ENCODE peak calls at places on chromosome 14, in nine cellular contexts. M is RWPE2, Y is neural progenitor cell, N is pancreas, D is cardiac muscle cell, E is AG10803, O is IMR-90, Z is cardiac fibroblast, V is NT2/D1. T is an unnamed sample.

GRCh38 chr14:89422181-89422951 is 5.3 kb upstream of the FOXN3 start:
- DNase-seq in M (no peak), Y (no peak), N (no peak), D (peak), E (no peak), O (peak), Z (peak), V (no peak), T (no peak)

GRCh38 chr14:24434676-24435075 is 4.9 kb downstream of the KHNYN start:
- DNase-seq in M (no peak), Y (no peak), N (no peak), D (no peak), E (no peak), O (no peak), Z (no peak), V (no peak), T (no peak)

GRCh38 chr14:91866511-91867295 is 633 bp downstream of the TC2N start:
- DNase-seq in M (no peak), Y (no peak), N (no peak), D (no peak), E (no peak), O (no peak), Z (no peak), V (no peak), T (no peak)

GRCh38 chr14:20934148-20934762 is 21.0 kb upstream of the RNASE2 start:
- DNase-seq in M (no peak), Y (peak), N (peak), D (peak), E (peak), O (no peak), Z (peak), V (peak), T (no peak)

GRCh38 chr14:61396694-61397093 is 75.3 kb downstream of the PRKCH start:
- DNase-seq in M (no peak), Y (no peak), N (no peak), D (no peak), E (no peak), O (no peak), Z (no peak), V (no peak), T (no peak)

GRCh38 chr14:94345344-94346072 is 22.4 kb upstream of the SERPINA6 start:
- DNase-seq in M (no peak), Y (no peak), N (no peak), D (peak), E (peak), O (peak), Z (peak), V (no peak), T (no peak)

GRCh38 chr14:103136076-103136340 is 12.7 kb downstream of the TNFAIP2 start:
- DNase-seq in M (no peak), Y (no peak), N (no peak), D (no peak), E (no peak), O (no peak), Z (no peak), V (no peak), T (no peak)

GRCh38 chr14:68548194-68549056 is 244.4 kb downstream of the ZFP36L1 start:
- DNase-seq in M (peak), Y (peak), N (no peak), D (peak), E (peak), O (peak), Z (peak), V (no peak), T (no peak)

GRCh38 chr14:55349565-55349964 is 62.1 kb downstream of the ATG14 start:
- DNase-seq in M (no peak), Y (no peak), N (no peak), D (no peak), E (no peak), O (no peak), Z (no peak), V (no peak), T (no peak)

GRCh38 chr14:70714055-70714550 is 72.4 kb downstream of the TTC9 start:
- DNase-seq in M (no peak), Y (peak), N (peak), D (peak), E (peak), O (peak), Z (peak), V (peak), T (peak)

GRCh38 chr14:61369097-61369496 is 47.7 kb downstream of the PRKCH start:
- DNase-seq in M (no peak), Y (no peak), N (no peak), D (no peak), E (no peak), O (no peak), Z (no peak), V (no peak), T (no peak)

GRCh38 chr14:65070710-65071033 is 31.6 kb downstream of the MAX start:
- DNase-seq in M (no peak), Y (no peak), N (no peak), D (no peak), E (peak), O (peak), Z (peak), V (no peak), T (no peak)

GRCh38 chr14:51604078-51604477 is 47.6 kb upstream of the FRMD6 start:
- DNase-seq in M (no peak), Y (no peak), N (no peak), D (peak), E (peak), O (peak), Z (peak), V (no peak), T (no peak)

GRCh38 chr14:96069421-96069820 is 30.3 kb downstream of the C14orf132 start:
- DNase-seq in M (peak), Y (no peak), N (no peak), D (no peak), E (no peak), O (no peak), Z (no peak), V (no peak), T (no peak)

GRCh38 chr14:68164723-68165122 is 345.1 kb downstream of the RAD51B start:
- DNase-seq in M (no peak), Y (no peak), N (peak), D (no peak), E (no peak), O (no peak), Z (no peak), V (no peak), T (no peak)

GRCh38 chr14:23172572-23172971 is 10.9 kb downstream of the SLC7A8 start:
- DNase-seq in M (no peak), Y (no peak), N (no peak), D (no peak), E (no peak), O (no peak), Z (no peak), V (no peak), T (no peak)

GRCh38 chr14:100607611-100607956 is 20.4 kb upstream of the BEGAIN start:
- DNase-seq in M (peak), Y (no peak), N (no peak), D (no peak), E (no peak), O (no peak), Z (no peak), V (no peak), T (no peak)

DNA sequence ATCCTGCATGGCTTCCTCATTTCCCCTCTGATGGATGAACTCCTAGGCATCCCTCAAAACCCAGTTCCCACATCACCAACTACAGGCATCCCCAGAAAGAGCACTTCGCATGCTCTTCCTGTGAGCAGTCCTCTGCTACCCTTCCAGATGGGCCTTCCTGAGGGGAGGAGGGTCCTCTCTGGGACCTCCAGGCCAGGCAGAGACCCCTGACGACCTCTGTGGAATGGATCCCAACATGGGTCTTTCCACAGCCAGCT is 1.9 kb downstream of the AKT1 start:
- DNase-seq in M (no peak), Y (no peak), N (no peak), D (no peak), E (no peak), O (no peak), Z (no peak), V (no peak), T (no peak)
- H3K4me3 ChIP-seq in M (peak), Y (peak), N (peak), D (no peak), E (peak), O (no peak), Z (peak), V (peak), T (peak)

GRCh38 chr14:92958373-92959188 is 35.6 kb downstream of the CHGA start:
- DNase-seq in M (no peak), Y (no peak), N (no peak), D (no peak), E (no peak), O (no peak), Z (no peak), V (no peak), T (no peak)

GRCh38 chr14:92955381-92955780 is 32.4 kb downstream of the CHGA start:
- DNase-seq in M (no peak), Y (no peak), N (no peak), D (no peak), E (no peak), O (no peak), Z (no peak), V (no peak), T (no peak)

GRCh38 chr14:92959189-92959531 is 36.2 kb downstream of the CHGA start:
- DNase-seq in M (no peak), Y (no peak), N (no peak), D (no peak), E (no peak), O (no peak), Z (no peak), V (no peak), T (no peak)

GRCh38 chr14:92954933-92955332 is 32.0 kb downstream of the CHGA start:
- DNase-seq in M (no peak), Y (no peak), N (no peak), D (no peak), E (no peak), O (no peak), Z (no peak), V (no peak), T (no peak)

GRCh38 chr14:92956961-92957360 is 34.0 kb downstream of the CHGA start:
- DNase-seq in M (no peak), Y (no peak), N (no peak), D (no peak), E (no peak), O (no peak), Z (no peak), V (no peak), T (no peak)
- H3K4me3 ChIP-seq in M (no peak), Y (no peak), N (no peak), D (no peak), E (no peak), O (no peak), Z (no peak), V (no peak), T (no peak)

DNA sequence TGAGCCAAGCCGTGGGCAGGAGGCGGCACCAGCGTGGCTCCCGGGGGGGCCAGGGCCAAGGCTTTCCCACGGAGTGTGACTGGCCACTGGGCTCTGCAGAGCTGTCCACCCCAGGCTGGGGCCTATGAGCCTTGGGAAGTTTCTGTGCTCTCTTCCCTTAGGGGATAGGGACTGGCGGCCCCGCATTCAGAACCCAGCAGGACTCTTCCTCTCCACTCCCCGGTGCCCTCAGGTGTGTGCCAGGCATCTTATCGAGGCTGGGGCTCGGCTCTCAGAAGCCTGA is 17.8 kb upstream of the EIF2B2 start:
- DNase-seq in M (no peak), Y (no peak), N (no peak), D (no peak), E (no peak), O (no peak), Z (no peak), V (no peak), T (no peak)
- H3K4me3 ChIP-seq in M (no peak), Y (no peak), N (no peak), D (no peak), E (no peak), O (no peak), Z (no peak), V (no peak), T (no peak)

GRCh38 chr14:75619598-75619997 is 41.1 kb downstream of the ERG28 start:
- DNase-seq in M (no peak), Y (no peak), N (no peak), D (no peak), E (no peak), O (no peak), Z (no peak), V (no peak), T (no peak)
- H3K4me3 ChIP-seq in M (no peak), Y (no peak), N (no peak), D (no peak), E (no peak), O (no peak), Z (no peak), V (no peak), T (no peak)

DNA sequence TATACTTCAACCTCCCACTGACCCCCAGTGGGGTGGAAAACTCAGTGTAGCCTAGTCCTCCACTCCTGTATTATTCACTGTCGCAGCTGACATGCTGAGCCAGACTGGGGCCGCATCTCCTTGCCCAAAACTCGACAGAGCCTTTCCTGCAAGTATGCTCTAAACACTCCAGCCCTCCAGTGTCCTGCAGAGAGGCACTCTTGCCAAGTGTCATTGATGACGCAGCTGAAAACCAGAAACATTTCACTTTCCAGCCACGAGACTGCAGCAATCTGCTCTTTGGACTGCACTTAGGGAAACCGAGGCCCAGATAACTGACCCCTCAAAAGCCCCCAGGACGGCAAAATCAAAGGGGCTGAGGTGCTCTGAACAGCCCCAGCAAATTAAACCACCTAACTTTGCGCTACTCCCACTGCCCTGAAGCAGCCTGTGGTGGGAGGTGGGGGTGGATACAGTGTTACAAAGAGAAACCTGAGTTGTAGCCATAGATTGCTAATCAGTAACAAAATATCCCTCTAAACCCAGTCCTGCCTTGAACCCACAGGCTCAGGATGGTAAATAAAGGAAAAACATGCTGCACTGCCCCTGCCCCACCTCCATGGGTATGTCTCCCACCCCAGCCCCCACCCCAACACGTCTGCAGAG is 2.6 kb downstream of the CCDC85C start:
- DNase-seq in M (no peak), Y (no peak), N (no peak), D (peak), E (peak), O (peak), Z (peak), V (no peak), T (no peak)
- H3K4me3 ChIP-seq in M (peak), Y (peak), N (peak), D (peak), E (peak), O (peak), Z (no peak), V (peak), T (no peak)

GRCh38 chr14:59098377-59098776 is 90.1 kb upstream of the DAAM1 start:
- DNase-seq in M (peak), Y (no peak), N (no peak), D (peak), E (peak), O (peak), Z (peak), V (no peak), T (no peak)

GRCh38 chr14:59103396-59103795 is 85.1 kb upstream of the DAAM1 start:
- DNase-seq in M (no peak), Y (no peak), N (no peak), D (peak), E (peak), O (peak), Z (no peak), V (no peak), T (no peak)

GRCh38 chr14:59100203-59100602 is 88.3 kb upstream of the DAAM1 start:
- DNase-seq in M (no peak), Y (no peak), N (no peak), D (no peak), E (no peak), O (no peak), Z (no peak), V (no peak), T (no peak)

GRCh38 chr14:59097681-59098080 is 90.8 kb upstream of the DAAM1 start:
- DNase-seq in M (no peak), Y (no peak), N (no peak), D (peak), E (no peak), O (peak), Z (peak), V (no peak), T (no peak)

DNA sequence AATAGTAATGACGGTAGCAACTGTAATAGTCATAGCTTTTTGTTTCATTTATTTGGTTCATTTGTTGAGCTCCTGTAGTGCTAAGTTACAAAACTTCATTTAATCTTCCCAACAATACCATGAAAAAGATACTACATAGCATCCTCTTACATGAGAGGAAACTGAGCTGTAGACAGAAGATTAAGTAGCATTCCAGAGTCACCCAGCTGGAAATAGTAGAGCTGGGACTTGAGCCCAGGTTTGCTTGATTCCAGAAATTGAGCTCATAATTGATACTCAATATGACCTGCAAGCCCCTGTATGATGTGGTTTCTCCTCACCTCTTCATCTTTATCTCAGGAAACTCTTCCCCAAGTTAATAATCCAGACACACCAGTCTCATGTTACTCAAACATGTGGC is 87.0 kb upstream of the DAAM1 start:
- DNase-seq in M (no peak), Y (no peak), N (no peak), D (no peak), E (peak), O (peak), Z (no peak), V (no peak), T (no peak)
- H3K4me3 ChIP-seq in M (no peak), Y (no peak), N (no peak), D (no peak), E (no peak), O (no peak), Z (no peak), V (no peak), T (no peak)

GRCh38 chr14:47539065-47539464 is 136.3 kb downstream of the MDGA2 start:
- DNase-seq in M (no peak), Y (peak), N (no peak), D (peak), E (no peak), O (no peak), Z (no peak), V (no peak), T (no peak)
- H3K4me3 ChIP-seq in M (no peak), Y (no peak), N (no peak), D (no peak), E (no peak), O (no peak), Z (no peak), V (no peak), T (no peak)

GRCh38 chr14:49898485-49898884 is 5.6 kb downstream of the ARF6 start:
- DNase-seq in M (no peak), Y (no peak), N (no peak), D (no peak), E (no peak), O (no peak), Z (no peak), V (no peak), T (no peak)

GRCh38 chr14:49896956-49897355 is 4.1 kb downstream of the ARF6 start:
- DNase-seq in M (no peak), Y (no peak), N (no peak), D (no peak), E (no peak), O (no peak), Z (no peak), V (no peak), T (no peak)

GRCh38 chr14:49895480-49895879 is 2.6 kb downstream of the ARF6 start:
- DNase-seq in M (no peak), Y (no peak), N (no peak), D (no peak), E (no peak), O (no peak), Z (no peak), V (no peak), T (no peak)

GRCh38 chr14:49897965-49898364 is 5.1 kb downstream of the ARF6 start:
- DNase-seq in M (no peak), Y (no peak), N (no peak), D (no peak), E (peak), O (no peak), Z (no peak), V (no peak), T (no peak)

GRCh38 chr14:49897414-49897813 is 4.5 kb downstream of the ARF6 start:
- DNase-seq in M (no peak), Y (no peak), N (no peak), D (no peak), E (no peak), O (no peak), Z (no peak), V (no peak), T (no peak)
- H3K4me3 ChIP-seq in M (peak), Y (peak), N (peak), D (no peak), E (no peak), O (no peak), Z (peak), V (no peak), T (peak)